ENCODE peak calls at places on chromosomes 7 and 10, in eight cellular contexts. A is HCT116, F is K562, S is Panc1, V is upper lobe of left lung, B is HepG2, I is GM23338, O is GM12878. M is an unnamed sample.
A peak's percentile ranks its signal among the peaks of the same experiment; 100 is the strongest.

GRCh38 chr10:102245932-102246251 is 560 bp downstream of the GBF1 start:
- ATAC-seq in A (no peak), F (no peak), S (no peak), V (no peak), B (no peak), I (no peak), O (peak; percentile 3), M (no peak)

GRCh38 chr10:51421853-51422252 is 277.5 kb downstream of the CSTF2T start:
- ATAC-seq in A (no peak), F (no peak), S (no peak), V (no peak), B (no peak), I (no peak), O (no peak), M (no peak)

GRCh38 chr7:23928391-23928790 is 218.4 kb downstream of the STK31 start:
- ATAC-seq in A (no peak), F (no peak), S (no peak), V (no peak), B (no peak), I (no peak), O (no peak), M (no peak)

GRCh38 chr10:112394475-112394875 is 20.6 kb downstream of the ACSL5 start:
- ATAC-seq in A (peak; percentile 33), F (no peak), S (no peak), V (peak; percentile 40), B (peak; percentile 97), I (no peak), O (peak; percentile 52), M (no peak)

GRCh38 chr10:112082134-112082533 is 101.4 kb downstream of the GPAM start:
- ATAC-seq in A (no peak), F (no peak), S (no peak), V (no peak), B (no peak), I (no peak), O (no peak), M (no peak)

GRCh38 chr10:50552771-50553535 is 70.8 kb downstream of the SGMS1 start:
- ATAC-seq in A (peak; percentile 89), F (peak; percentile 43), S (peak; percentile 78), V (peak; percentile 6), B (peak; percentile 75), I (peak; percentile 50), O (peak; percentile 82), M (peak; percentile 40)

GRCh38 chr7:42883950-42884349 is 27.9 kb downstream of the C7orf25 start:
- ATAC-seq in A (no peak), F (no peak), S (no peak), V (no peak), B (no peak), I (peak; percentile 9), O (peak; percentile 52), M (no peak)

GRCh38 chr7:100366411-100367250 is 6.7 kb upstream of the PILRA start:
- ATAC-seq in A (peak; percentile 20), F (peak; percentile 2), S (peak; percentile 46), V (no peak), B (no peak), I (no peak), O (peak; percentile 45), M (no peak)

GRCh38 chr10:49285232-49285631 is 13.7 kb upstream of the C10orf71 start:
- ATAC-seq in A (no peak), F (no peak), S (no peak), V (peak; percentile 80), B (no peak), I (no peak), O (peak; percentile 40), M (peak; percentile 31)

GRCh38 chr7:54813398-54813797 is 54.4 kb upstream of the SEC61G start:
- ATAC-seq in A (no peak), F (no peak), S (no peak), V (peak; percentile 82), B (no peak), I (no peak), O (no peak), M (peak; percentile 54)

GRCh38 chr10:91197044-91197651 is 23.3 kb upstream of the PCGF5 start:
- ATAC-seq in A (no peak), F (peak; percentile 51), S (no peak), V (peak; percentile 77), B (no peak), I (no peak), O (no peak), M (peak; percentile 28)

GRCh38 chr7:81488210-81488609 is 281.6 kb downstream of the HGF start:
- ATAC-seq in A (no peak), F (no peak), S (no peak), V (no peak), B (no peak), I (no peak), O (no peak), M (no peak)

GRCh38 chr7:140049339-140050024 is 13.3 kb downstream of the PARP12 start:
- ATAC-seq in A (no peak), F (peak; percentile 47), S (peak; percentile 48), V (peak; percentile 31), B (peak; percentile 96), I (no peak), O (no peak), M (peak; percentile 39)

GRCh38 chr7:28984631-28985030 is 26.5 kb upstream of the TRIL start:
- ATAC-seq in A (peak; percentile 64), F (peak; percentile 63), S (no peak), V (peak; percentile 74), B (no peak), I (peak; percentile 82), O (no peak), M (no peak)

GRCh38 chr7:156617215-156617614 is 23.4 kb upstream of the RNF32 start:
- ATAC-seq in A (no peak), F (no peak), S (no peak), V (no peak), B (no peak), I (no peak), O (no peak), M (no peak)

GRCh38 chr10:128280271-128280670 is 154.0 kb upstream of the MKI67 start:
- ATAC-seq in A (peak; percentile 75), F (peak; percentile 47), S (no peak), V (no peak), B (no peak), I (no peak), O (peak; percentile 69), M (no peak)

GRCh38 chr10:79488303-79488702 is 24.0 kb upstream of the EIF5AL1 start:
- ATAC-seq in A (peak; percentile 76), F (no peak), S (no peak), V (peak; percentile 87), B (no peak), I (no peak), O (no peak), M (peak; percentile 87)
- TF ChIP-seq POLR2AphosphoS5 in A (peak; percentile 29), F (no peak), S (no peak), V (no peak), B (no peak), I (no peak), O (no peak), M (peak; percentile 69)

GRCh38 chr10:43859016-43859525 is 210.4 kb upstream of the ZNF32 start:
- ATAC-seq in A (no peak), F (no peak), S (no peak), V (no peak), B (no peak), I (no peak), O (no peak), M (no peak)

GRCh38 chr10:43855667-43856210 is 207.1 kb upstream of the ZNF32 start:
- ATAC-seq in A (no peak), F (no peak), S (no peak), V (no peak), B (no peak), I (no peak), O (no peak), M (no peak)

GRCh38 chr10:43856299-43856698 is 207.6 kb upstream of the ZNF32 start:
- ATAC-seq in A (no peak), F (no peak), S (no peak), V (no peak), B (no peak), I (no peak), O (no peak), M (no peak)

GRCh38 chr10:43854042-43854441 is 205.4 kb upstream of the ZNF32 start:
- ATAC-seq in A (peak; percentile 76), F (no peak), S (no peak), V (no peak), B (no peak), I (no peak), O (no peak), M (no peak)

GRCh38 chr10:43857206-43857952 is 208.7 kb upstream of the ZNF32 start:
- ATAC-seq in A (no peak), F (no peak), S (no peak), V (peak; percentile 6), B (no peak), I (no peak), O (no peak), M (no peak)
- TF ChIP-seq POLR2AphosphoS5 in A (no peak), F (no peak), S (no peak), V (no peak), B (no peak), I (no peak), O (no peak), M (no peak)

DNA sequence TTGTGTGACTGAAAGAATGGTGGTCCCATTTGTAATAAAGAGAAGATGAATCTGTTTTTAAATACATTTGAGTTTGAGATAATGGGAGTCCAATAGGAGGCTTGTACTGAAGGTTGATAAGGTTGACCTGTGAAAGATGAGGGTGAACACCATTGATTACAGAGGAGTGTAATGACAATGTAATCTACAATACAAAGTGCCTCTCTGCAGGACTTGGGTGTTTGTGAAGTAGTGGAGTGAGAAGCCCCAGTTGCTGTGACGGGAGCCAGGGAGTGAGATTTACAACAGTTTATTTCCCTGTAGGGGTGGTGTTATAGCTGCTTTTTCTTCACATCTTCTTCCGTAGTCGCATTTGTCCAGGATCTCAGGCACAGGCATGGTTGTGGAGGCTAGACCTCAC is 189.9 kb downstream of the EXOC4 start:
- ATAC-seq in A (no peak), F (no peak), S (no peak), V (no peak), B (no peak), I (peak; percentile 64), O (no peak), M (no peak)
- TF ChIP-seq POLR2AphosphoS5 in A (no peak), F (no peak), S (no peak), V (no peak), B (no peak), I (no peak), O (no peak), M (no peak)

GRCh38 chr10:103717341-103718246 is 137.8 kb downstream of the SH3PXD2A start:
- ATAC-seq in A (peak; percentile 31), F (no peak), S (no peak), V (no peak), B (no peak), I (peak; percentile 47), O (no peak), M (no peak)
- TF ChIP-seq POLR2AphosphoS5 in A (no peak), F (no peak), S (no peak), V (no peak), B (no peak), I (no peak), O (no peak), M (no peak)

DNA sequence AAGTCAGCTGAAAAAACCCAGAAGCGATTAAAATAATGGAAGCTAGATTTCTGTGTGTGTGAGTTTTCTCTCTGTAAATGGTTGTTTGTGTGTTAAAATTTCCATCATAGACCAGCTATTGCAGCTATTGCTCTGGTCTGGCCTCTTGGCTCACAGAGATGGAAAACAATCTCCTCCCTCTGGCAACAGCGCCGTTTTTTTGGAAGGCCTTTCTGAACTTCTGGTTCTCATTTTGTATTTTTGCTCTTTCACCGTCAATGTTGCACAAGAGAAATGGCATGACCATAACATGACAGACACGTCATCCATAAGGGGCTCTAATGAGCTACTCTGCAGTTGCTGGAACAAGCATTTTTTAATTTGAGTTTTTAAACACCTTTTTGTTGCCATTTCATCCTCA is 91.0 kb downstream of the CUBN start:
- ATAC-seq in A (no peak), F (no peak), S (no peak), V (peak; percentile 91), B (no peak), I (no peak), O (no peak), M (peak; percentile 91)
- TF ChIP-seq POLR2AphosphoS5 in A (no peak), F (no peak), S (no peak), V (peak; percentile 30), B (no peak), I (no peak), O (no peak), M (peak; percentile 73)

M was measured in gastroesophageal sphincter.